ENCODE peak calls at places on chromosomes 12 and 14, in ten cellular contexts. G is transverse colon; M is neural progenitor cell; L is GM12878; A is mesendoderm; Y is CD4-positive, alpha-beta T cell; F is pancreas; H is fibroblast of lung; J is RWPE2; V is heart left ventricle. Q is an unnamed sample.
A peak's percentile ranks its signal among the peaks of the same experiment; 100 is the strongest.

GRCh38 chr12:64551676-64552075 is 58.6 kb upstream of the RASSF3 start:
- DNase-seq in G (no peak), M (no peak), L (no peak), A (no peak), Y (no peak), F (no peak), H (no peak), J (no peak), V (no peak), Q (no peak)

GRCh38 chr12:47223848-47224213 is 144.1 kb upstream of the AMIGO2 start:
- DNase-seq in G (peak; percentile 64), M (no peak), L (no peak), A (no peak), Y (no peak), F (peak; percentile 73), H (peak; percentile 39), J (no peak), V (peak; percentile 64), Q (no peak)

GRCh38 chr12:114403044-114403689 is 2.8 kb downstream of the TBX5 start:
- DNase-seq in G (no peak), M (peak; percentile 95), L (no peak), A (peak; percentile 92), Y (no peak), F (no peak), H (no peak), J (no peak), V (peak; percentile 80), Q (no peak)

GRCh38 chr12:70640901-70641300 is 3.7 kb upstream of the PTPRB start:
- DNase-seq in G (no peak), M (no peak), L (no peak), A (no peak), Y (no peak), F (no peak), H (no peak), J (no peak), V (no peak), Q (no peak)

GRCh38 chr12:59404109-59404650 is 191.6 kb upstream of the SLC16A7 start:
- DNase-seq in G (no peak), M (no peak), L (no peak), A (no peak), Y (no peak), F (no peak), H (no peak), J (no peak), V (no peak), Q (no peak)

GRCh38 chr12:132194056-132194455 is 49.8 kb downstream of the NOC4L start:
- DNase-seq in G (no peak), M (peak; percentile 44), L (no peak), A (peak; percentile 54), Y (no peak), F (no peak), H (no peak), J (no peak), V (peak; percentile 33), Q (no peak)

GRCh38 chr12:66066071-66066928 is 64.2 kb downstream of the LLPH start:
- DNase-seq in G (no peak), M (peak; percentile 38), L (peak; percentile 75), A (peak; percentile 18), Y (no peak), F (no peak), H (peak; percentile 82), J (no peak), V (no peak), Q (peak; percentile 99)

GRCh38 chr12:39103552-39104165 is 198.3 kb upstream of the CPNE8 start:
- DNase-seq in G (no peak), M (peak; percentile 85), L (peak; percentile 15), A (peak; percentile 82), Y (no peak), F (no peak), H (peak; percentile 57), J (no peak), V (no peak), Q (peak; percentile 83)

GRCh38 chr12:16610743-16611142 is 4.8 kb upstream of the LMO3 start:
- DNase-seq in G (no peak), M (no peak), L (no peak), A (no peak), Y (no peak), F (no peak), H (no peak), J (no peak), V (no peak), Q (peak; percentile 49)

GRCh38 chr12:16610006-16610520 is 4.1 kb upstream of the LMO3 start:
- DNase-seq in G (no peak), M (no peak), L (no peak), A (peak; percentile 16), Y (no peak), F (peak; percentile 14), H (no peak), J (no peak), V (no peak), Q (no peak)

GRCh38 chr12:16607895-16608294 is 1.9 kb upstream of the LMO3 start:
- DNase-seq in G (no peak), M (no peak), L (no peak), A (no peak), Y (no peak), F (no peak), H (no peak), J (no peak), V (no peak), Q (no peak)

GRCh38 chr12:16608346-16608745 is 2.4 kb upstream of the LMO3 start:
- DNase-seq in G (no peak), M (no peak), L (no peak), A (peak; percentile 15), Y (no peak), F (no peak), H (no peak), J (no peak), V (no peak), Q (no peak)

GRCh38 chr12:16609140-16609539 is 3.2 kb upstream of the LMO3 start:
- DNase-seq in G (no peak), M (no peak), L (no peak), A (no peak), Y (no peak), F (peak; percentile 37), H (no peak), J (no peak), V (no peak), Q (no peak)
- H3K27me3 ChIP-seq in G (peaks cover 52% of the 10 kb centered on the region), M (peaks cover 56% of the 10 kb centered on the region), L (peaks cover 2% of the 10 kb centered on the region), A (peaks cover 16% of the 10 kb centered on the region), Y (peaks cover 39% of the 10 kb centered on the region), F (no peaks in the 10 kb centered on the region), H (peaks cover 3% of the 10 kb centered on the region), J (no peaks in the 10 kb centered on the region), V (peaks cover 12% of the 10 kb centered on the region), Q (no peaks in the 10 kb centered on the region)

GRCh38 chr14:36270191-36270590 is 50.2 kb downstream of the MBIP start:
- DNase-seq in G (no peak), M (no peak), L (no peak), A (no peak), Y (no peak), F (no peak), H (no peak), J (no peak), V (no peak), Q (no peak)

GRCh38 chr14:36275741-36276140 is 44.7 kb downstream of the MBIP start:
- DNase-seq in G (no peak), M (peak; percentile 53), L (no peak), A (peak; percentile 16), Y (no peak), F (no peak), H (no peak), J (no peak), V (no peak), Q (no peak)

GRCh38 chr14:36268957-36269734 is 51.3 kb downstream of the MBIP start:
- DNase-seq in G (no peak), M (peak; percentile 90), L (no peak), A (peak; percentile 60), Y (no peak), F (no peak), H (no peak), J (no peak), V (no peak), Q (no peak)

GRCh38 chr14:36271939-36272907 is 48.2 kb downstream of the MBIP start:
- DNase-seq in G (peak; percentile 15), M (no peak), L (no peak), A (no peak), Y (no peak), F (no peak), H (peak; percentile 20), J (no peak), V (no peak), Q (peak; percentile 38)

DNA sequence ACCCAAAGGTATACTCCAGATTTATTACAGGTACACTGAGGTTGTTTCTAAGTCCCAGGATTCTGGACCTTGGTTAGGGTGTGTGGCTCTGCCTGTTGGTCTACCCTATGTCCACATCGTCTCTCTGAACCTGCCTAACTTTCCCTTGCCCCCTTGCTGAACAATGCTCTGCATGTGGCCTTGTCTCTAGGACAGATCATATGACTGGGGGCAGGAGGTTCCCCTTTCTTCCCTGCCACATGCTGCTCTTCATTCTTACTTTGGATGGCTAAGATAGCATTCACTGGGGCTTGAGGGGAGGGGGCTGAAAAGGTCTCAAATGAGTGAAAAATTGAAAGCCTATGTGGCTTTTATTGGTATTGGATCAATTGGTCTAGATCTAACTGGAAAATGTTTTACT is 49.2 kb downstream of the MBIP start:
- DNase-seq in G (no peak), M (no peak), L (no peak), A (peak; percentile 8), Y (no peak), F (no peak), H (no peak), J (no peak), V (no peak), Q (no peak)
- H3K27me3 ChIP-seq in G (peaks cover 45% of the 10 kb centered on the region), M (no peaks in the 10 kb centered on the region), L (no peaks in the 10 kb centered on the region), A (no peaks in the 10 kb centered on the region), Y (peaks cover 30% of the 10 kb centered on the region), F (no peaks in the 10 kb centered on the region), H (peaks cover 24% of the 10 kb centered on the region), J (peaks cover 43% of the 10 kb centered on the region), V (peaks cover 14% of the 10 kb centered on the region), Q (peaks cover 82% of the 10 kb centered on the region)

GRCh38 chr12:117563706-117564105 is 202.3 kb upstream of the NOS1 start:
- DNase-seq in G (no peak), M (no peak), L (no peak), A (no peak), Y (no peak), F (no peak), H (no peak), J (no peak), V (no peak), Q (no peak)

GRCh38 chr12:117570608-117571007 is 209.2 kb upstream of the NOS1 start:
- DNase-seq in G (no peak), M (no peak), L (no peak), A (no peak), Y (no peak), F (no peak), H (no peak), J (no peak), V (no peak), Q (no peak)

GRCh38 chr12:117571321-117571720 is 209.9 kb upstream of the NOS1 start:
- DNase-seq in G (no peak), M (no peak), L (no peak), A (no peak), Y (no peak), F (no peak), H (no peak), J (no peak), V (no peak), Q (no peak)

GRCh38 chr12:117564885-117565284 is 203.5 kb upstream of the NOS1 start:
- DNase-seq in G (no peak), M (peak; percentile 64), L (no peak), A (peak; percentile 84), Y (no peak), F (no peak), H (no peak), J (no peak), V (no peak), Q (peak; percentile 48)

GRCh38 chr12:117567644-117568043 is 206.2 kb upstream of the NOS1 start:
- DNase-seq in G (no peak), M (no peak), L (peak; percentile 38), A (no peak), Y (no peak), F (no peak), H (no peak), J (no peak), V (no peak), Q (no peak)
- H3K27me3 ChIP-seq in G (no peaks in the 10 kb centered on the region), M (no peaks in the 10 kb centered on the region), L (no peaks in the 10 kb centered on the region), A (no peaks in the 10 kb centered on the region), Y (no peaks in the 10 kb centered on the region), F (no peaks in the 10 kb centered on the region), H (no peaks in the 10 kb centered on the region), J (no peaks in the 10 kb centered on the region), V (peaks cover 7% of the 10 kb centered on the region), Q (no peaks in the 10 kb centered on the region)

GRCh38 chr12:34343345-34343744 is 321.0 kb downstream of the ALG10 start:
- DNase-seq in G (no peak), M (no peak), L (no peak), A (no peak), Y (no peak), F (no peak), H (no peak), J (no peak), V (no peak), Q (no peak)

GRCh38 chr12:34342048-34342447 is 319.8 kb downstream of the ALG10 start:
- DNase-seq in G (no peak), M (no peak), L (no peak), A (no peak), Y (no peak), F (no peak), H (no peak), J (no peak), V (no peak), Q (no peak)

GRCh38 chr12:34340534-34341361 is 318.5 kb downstream of the ALG10 start:
- DNase-seq in G (no peak), M (no peak), L (no peak), A (no peak), Y (no peak), F (no peak), H (no peak), J (no peak), V (no peak), Q (no peak)

GRCh38 chr12:34339922-34340321 is 317.6 kb downstream of the ALG10 start:
- DNase-seq in G (no peak), M (no peak), L (no peak), A (peak; percentile 0), Y (no peak), F (no peak), H (no peak), J (no peak), V (no peak), Q (no peak)

DNA sequence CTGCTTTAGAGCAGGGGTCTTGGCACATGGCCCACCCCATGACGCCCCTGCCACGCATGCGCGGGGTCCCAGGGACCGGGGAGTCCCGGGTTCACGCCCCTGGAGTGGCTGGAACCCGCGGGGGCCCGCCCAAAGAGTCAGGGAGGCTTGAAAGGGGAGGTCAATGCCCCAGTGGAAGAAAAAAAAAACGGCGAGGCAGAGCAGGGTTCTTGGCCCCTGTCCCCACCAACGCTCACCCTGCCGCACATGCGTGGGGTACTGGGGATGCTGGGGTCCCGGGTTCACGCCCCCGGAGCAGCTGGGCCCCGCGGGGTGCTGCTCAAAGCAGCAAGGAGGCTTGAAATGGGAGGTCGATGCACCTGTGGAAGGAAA is 319.1 kb downstream of the ALG10 start:
- DNase-seq in G (no peak), M (no peak), L (no peak), A (no peak), Y (no peak), F (no peak), H (no peak), J (no peak), V (no peak), Q (no peak)
- H3K27me3 ChIP-seq in G (no peaks in the 10 kb centered on the region), M (no peaks in the 10 kb centered on the region), L (no peaks in the 10 kb centered on the region), A (no peaks in the 10 kb centered on the region), Y (no peaks in the 10 kb centered on the region), F (no peaks in the 10 kb centered on the region), H (no peaks in the 10 kb centered on the region), J (no peaks in the 10 kb centered on the region), V (no peaks in the 10 kb centered on the region), Q (no peaks in the 10 kb centered on the region)

Q was measured in A673.